ENCODE peak calls at places on chromosome 5, in nine cellular contexts. N is NCI-H774; H is HT1080; U is left ventricle myocardium inferior; K is CD4-positive, alpha-beta memory T cell; S is mammary epithelial cell; O is AG08396; G is NCI-H146; L is MV-4-11. Y is an unnamed sample.

GRCh38 chr5:151115272-151115905 is 34.6 kb upstream of the TNIP1 start:
- DNase-seq in N (peak; percentile 2), H (peak; percentile 57), U (peak; percentile 79), K (peak; percentile 73), S (peak; percentile 32), O (peak; percentile 72), G (peak; percentile 31), L (peak; percentile 44), Y (peak; percentile 44)

GRCh38 chr5:141960018-141960417 is 2.0 kb upstream of the PCDH12 start:
- DNase-seq in N (no peak), H (no peak), U (no peak), K (no peak), S (no peak), O (no peak), G (no peak), L (peak; percentile 21), Y (no peak)

GRCh38 chr5:65332591-65332990 is 149.1 kb downstream of the ADAMTS6 start:
- DNase-seq in N (no peak), H (no peak), U (no peak), K (no peak), S (no peak), O (no peak), G (no peak), L (peak; percentile 60), Y (no peak)

GRCh38 chr5:137019229-137019628 is 479.9 kb downstream of the SPOCK1 start:
- DNase-seq in N (no peak), H (no peak), U (no peak), K (no peak), S (no peak), O (no peak), G (no peak), L (no peak), Y (no peak)

GRCh38 chr5:160555836-160556660 is 134.4 kb downstream of the PTTG1 start:
- DNase-seq in N (peak; percentile 34), H (no peak), U (no peak), K (no peak), S (peak; percentile 30), O (no peak), G (peak; percentile 78), L (no peak), Y (peak; percentile 80)

GRCh38 chr5:143738415-143739401 is 73.3 kb upstream of the HMHB1 start:
- DNase-seq in N (no peak), H (no peak), U (no peak), K (no peak), S (peak; percentile 32), O (no peak), G (no peak), L (no peak), Y (no peak)

GRCh38 chr5:95701074-95701473 is 18.3 kb upstream of the SPATA9 start:
- DNase-seq in N (no peak), H (no peak), U (no peak), K (no peak), S (no peak), O (no peak), G (no peak), L (no peak), Y (no peak)

GRCh38 chr5:106269252-106269843 is 1401.4 kb downstream of the EFNA5 start:
- DNase-seq in N (no peak), H (peak; percentile 38), U (no peak), K (no peak), S (peak; percentile 13), O (no peak), G (no peak), L (no peak), Y (no peak)

GRCh38 chr5:10539685-10539998 is 24.2 kb upstream of the ANKRD33B start:
- DNase-seq in N (no peak), H (peak; percentile 60), U (no peak), K (no peak), S (no peak), O (no peak), G (no peak), L (peak; percentile 10), Y (no peak)

GRCh38 chr5:39164016-39164415 is 55.3 kb downstream of the FYB1 start:
- DNase-seq in N (no peak), H (no peak), U (no peak), K (peak; percentile 66), S (no peak), O (no peak), G (no peak), L (no peak), Y (no peak)

GRCh38 chr5:160672521-160672920 is 179.5 kb downstream of the ATP10B start:
- DNase-seq in N (no peak), H (no peak), U (no peak), K (no peak), S (no peak), O (no peak), G (no peak), L (no peak), Y (no peak)

GRCh38 chr5:178392998-178393397 is 160.4 kb upstream of the PHYKPL start:
- DNase-seq in N (no peak), H (no peak), U (no peak), K (no peak), S (no peak), O (no peak), G (no peak), L (peak; percentile 92), Y (no peak)

GRCh38 chr5:59380350-59380951 is 513.1 kb downstream of the PDE4D start:
- DNase-seq in N (peak; percentile 51), H (peak; percentile 77), U (no peak), K (no peak), S (peak; percentile 71), O (peak; percentile 23), G (peak; percentile 61), L (peak; percentile 95), Y (peak; percentile 35)

GRCh38 chr5:9373586-9373985 is 172.3 kb downstream of the SEMA5A start:
- DNase-seq in N (no peak), H (no peak), U (no peak), K (no peak), S (no peak), O (no peak), G (no peak), L (no peak), Y (no peak)

GRCh38 chr5:159263569-159263905 is 447 bp downstream of the UBLCP1 start:
- DNase-seq in N (no peak), H (no peak), U (no peak), K (no peak), S (no peak), O (no peak), G (peak; percentile 23), L (no peak), Y (no peak)

GRCh38 chr5:133938932-133939331 is 29.5 kb downstream of the C5orf15 start:
- DNase-seq in N (no peak), H (no peak), U (no peak), K (no peak), S (no peak), O (no peak), G (peak; percentile 15), L (no peak), Y (no peak)

GRCh38 chr5:103098993-103099392 is 20.9 kb downstream of the GIN1 start:
- DNase-seq in N (no peak), H (no peak), U (no peak), K (no peak), S (no peak), O (no peak), G (no peak), L (no peak), Y (no peak)

GRCh38 chr5:72392326-72392733 is 72.2 kb downstream of the PTCD2 start:
- DNase-seq in N (no peak), H (no peak), U (no peak), K (no peak), S (peak; percentile 77), O (no peak), G (no peak), L (no peak), Y (no peak)

GRCh38 chr5:2071562-2071961 is 188.8 kb upstream of the IRX4 start:
- DNase-seq in N (no peak), H (no peak), U (no peak), K (no peak), S (no peak), O (no peak), G (no peak), L (no peak), Y (no peak)

GRCh38 chr5:82445729-82446349 is 167.7 kb upstream of the RPS23 start:
- DNase-seq in N (no peak), H (no peak), U (no peak), K (no peak), S (no peak), O (no peak), G (no peak), L (no peak), Y (no peak)

GRCh38 chr5:91177639-91178038 is 205.5 kb downstream of the ARRDC3 start:
- DNase-seq in N (no peak), H (no peak), U (no peak), K (no peak), S (no peak), O (no peak), G (no peak), L (no peak), Y (no peak)

GRCh38 chr5:181242031-181242451 is 1.7 kb downstream of the RACK1 start:
- DNase-seq in N (no peak), H (no peak), U (no peak), K (no peak), S (no peak), O (no peak), G (no peak), L (no peak), Y (no peak)

GRCh38 chr5:143554918-143555477 is 151.5 kb upstream of the NR3C1 start:
- DNase-seq in N (no peak), H (no peak), U (no peak), K (no peak), S (no peak), O (no peak), G (no peak), L (peak; percentile 93), Y (no peak)

GRCh38 chr5:997001-997474 is 11.6 kb upstream of the NKD2 start:
- DNase-seq in N (no peak), H (no peak), U (peak; percentile 39), K (no peak), S (no peak), O (no peak), G (no peak), L (peak; percentile 81), Y (no peak)